ENCODE peak calls at places on chromosomes 6 and 20, in five cellular contexts. Y, F, M, O and X are unnamed samples. For H3K4me1, the result is how much of the 10 kb centered on the place peaks cover.

GRCh38 chr6:166314454-166314853 is 6.3 kb upstream of the PRR18 start:
- DNase-seq in Y (no peak), M (no peak), F (no peak), O (no peak), X (no peak)

GRCh38 chr20:9985773-9986172 is 49.0 kb upstream of the ANKEF1 start:
- DNase-seq in M (no peak), Y (no peak), O (no peak), F (no peak), X (no peak)

GRCh38 chr6:102571236-102571908 is 1177.9 kb downstream of the GRIK2 start:
- DNase-seq in Y (no peak), O (no peak), F (no peak), M (no peak), X (no peak)

GRCh38 chr6:156816505-156816904 is 39.3 kb downstream of the ARID1B start:
- DNase-seq in O (peak), F (peak), M (peak), Y (peak), X (no peak)

GRCh38 chr20:22555791-22556564 is 28.4 kb downstream of the FOXA2 start:
- DNase-seq in Y (no peak), M (no peak), O (no peak), F (no peak), X (no peak)

GRCh38 chr6:24883618-24884017 is 52.1 kb downstream of the RIPOR2 start:
- DNase-seq in F (peak), Y (no peak), O (no peak), M (no peak), X (no peak)

GRCh38 chr6:119148102-119148824 is 69.8 kb upstream of the FAM184A start:
- DNase-seq in M (peak), F (peak), O (no peak), Y (no peak), X (no peak)

GRCh38 chr20:36481380-36482043 is 59.8 kb upstream of the MYL9 start:
- DNase-seq in Y (peak), M (no peak), F (no peak), O (no peak), X (no peak)

GRCh38 chr6:11188161-11188915 is 44.1 kb downstream of the NEDD9 start:
- DNase-seq in F (peak), O (no peak), Y (no peak), M (no peak), X (no peak)

GRCh38 chr6:18958146-18958545 is 571.0 kb downstream of the RNF144B start:
- DNase-seq in Y (no peak), M (no peak), F (no peak), O (no peak), X (no peak)

GRCh38 chr20:10259166-10259565 is 40.5 kb downstream of the SNAP25 start:
- DNase-seq in F (no peak), Y (no peak), M (no peak), O (no peak), X (no peak)

GRCh38 chr20:60820918-60821317 is 431.1 kb upstream of the CDH4 start:
- DNase-seq in O (no peak), M (no peak), Y (no peak), F (no peak), X (no peak)

GRCh38 chr6:32867022-32867477 is 13.1 kb downstream of the PSMB9 start:
- DNase-seq in M (no peak), O (no peak), F (no peak), Y (no peak), X (no peak)

GRCh38 chr6:166540631-166541331 is 45.7 kb downstream of the RAMACL start:
- DNase-seq in Y (no peak), M (no peak), F (peak), O (no peak), X (peak)

GRCh38 chr6:119887671-119888070 is 538.1 kb upstream of the MAN1A1 start:
- DNase-seq in Y (no peak), O (no peak), F (no peak), M (no peak), X (no peak)

GRCh38 chr6:27138837-27139752 is 108.4 kb upstream of the PRSS16 start:
- DNase-seq in M (peak), Y (no peak), O (peak), F (peak), X (peak)

GRCh38 chr20:63067266-63067635 is 60.5 kb upstream of the BHLHE23 start:
- DNase-seq in O (peak), M (no peak), Y (no peak), F (no peak), X (no peak)

GRCh38 chr20:63066506-63067265 is 59.9 kb upstream of the BHLHE23 start:
- DNase-seq in M (no peak), F (no peak), O (peak), Y (no peak), X (no peak)

GRCh38 chr20:63064745-63065711 is 58.3 kb upstream of the BHLHE23 start:
- DNase-seq in F (no peak), O (peak), Y (no peak), M (no peak), X (no peak)

GRCh38 chr20:63064310-63064709 is 57.5 kb upstream of the BHLHE23 start:
- DNase-seq in F (no peak), Y (no peak), O (peak), M (no peak), X (no peak)

GRCh38 chr20:63065911-63066310 is 59.1 kb upstream of the BHLHE23 start:
- DNase-seq in M (no peak), Y (no peak), F (no peak), O (peak), X (no peak)
- H3K27ac ChIP-seq in M (no peak), Y (no peak), F (no peak), O (no peak), X (no peak)

GRCh38 chr6:31729515-31729978 is 448 bp upstream of the DDAH2 start:
- DNase-seq in F (peak), Y (peak), O (peak), M (peak), X (peak)
- H3K4me1 ChIP-seq in F (under half), Y (under half), O (half or more), M (under half), X (half or more)

GRCh38 chr20:63101781-63102719 is 95.3 kb upstream of the BHLHE23 start:
- DNase-seq in M (peak), Y (peak), F (peak), O (peak), X (peak)
- H3K27ac ChIP-seq in M (no peak), Y (no peak), F (no peak), O (peak), X (peak)

GRCh38 chr20:61919239-61919638 is 146.4 kb downstream of the TAF4 start:
- DNase-seq in O (no peak), F (no peak), M (no peak), Y (no peak), X (no peak)
- H3K4me1 ChIP-seq in O (under half), F (under half), M (under half), Y (under half), X (under half)

DNA sequence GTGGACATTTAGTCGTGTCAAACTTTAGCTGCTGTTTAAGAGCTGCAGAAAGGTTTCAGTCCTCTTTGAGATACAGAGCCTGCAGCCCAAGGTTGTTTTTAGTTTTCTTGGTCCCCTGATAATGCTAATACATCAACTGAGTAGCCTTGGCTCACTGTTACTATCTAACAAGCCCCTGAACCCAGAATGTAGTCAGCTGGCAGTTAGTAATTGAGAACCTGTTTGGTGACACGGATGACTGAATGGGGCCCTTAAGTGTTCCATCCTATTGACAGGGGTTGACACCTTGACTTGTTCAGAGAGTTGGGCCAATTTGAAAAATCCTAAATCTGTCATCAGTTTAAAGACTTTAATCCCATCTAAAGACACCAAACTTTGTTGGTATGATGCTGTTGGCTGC is 2.8 kb downstream of the RTN4IP1 start:
- DNase-seq in M (no peak), F (no peak), O (no peak), Y (no peak), X (no peak)
- H3K27ac ChIP-seq in M (no peak), F (no peak), O (no peak), Y (no peak), X (no peak)

GRCh38 chr20:50526403-50526989 is 16.3 kb downstream of the PTPN1 start:
- DNase-seq in M (no peak), F (peak), Y (no peak), O (no peak), X (no peak)
- H3K4me1 ChIP-seq in M (under half), F (under half), Y (half or more), O (half or more), X (half or more)

GRCh38 chr6:54003316-54003715 is 107.9 kb upstream of the MLIP start:
- DNase-seq in M (no peak), Y (no peak), F (no peak), O (no peak), X (no peak)
- H3K27ac ChIP-seq in M (no peak), Y (no peak), F (no peak), O (no peak), X (no peak)